ENCODE peak calls at places on chromosomes 1 and 21, in ten cellular contexts. S is NCI-H1105 treated with DMSO at 0.1 percent for 48 hours; L is endodermal cell; P is activated CD4-positive, alpha-beta T cell treated with anti-CD3 and anti-CD28 coated beads, Interleukin-2, amount 50 U/mL, for 48 hours; B is GM13977; Y is neural crest cell; O is upper lobe of right lung; J is GM23248; I is stomach; M is occipital lobe. C is an unnamed sample.

GRCh38 chr1:59204001-59204400 is 92.9 kb upstream of the FGGY start:
- DNase-seq in Y (no peak), S (no peak), M (no peak), B (no peak), P (no peak), I (peak), J (no peak), L (no peak), O (no peak), C (peak)

GRCh38 chr21:23452384-23453083 is 2154.7 kb downstream of the MRPL39 start:
- DNase-seq in L (peak), J (no peak), P (no peak), B (no peak), O (peak), I (no peak), S (no peak), M (no peak), Y (peak), C (peak)

GRCh38 chr1:181656491-181656890 is 173.2 kb downstream of the CACNA1E start:
- DNase-seq in I (no peak), Y (no peak), O (no peak), M (no peak), J (peak), B (no peak), S (no peak), L (no peak), P (no peak), C (peak)

GRCh38 chr1:11940260-11940921 is 5.9 kb downstream of the PLOD1 start:
- DNase-seq in S (no peak), I (no peak), B (no peak), Y (no peak), L (no peak), J (peak), M (peak), P (no peak), O (no peak), C (no peak)

GRCh38 chr21:26055841-26056264 is 114.7 kb downstream of the APP start:
- DNase-seq in L (no peak), O (no peak), B (no peak), P (no peak), Y (no peak), I (no peak), M (no peak), J (no peak), S (no peak), C (no peak)

GRCh38 chr1:64864018-64864945 is 102.1 kb downstream of the JAK1 start:
- DNase-seq in B (peak), S (peak), I (peak), J (no peak), L (no peak), Y (no peak), P (peak), M (no peak), O (peak), C (peak)

GRCh38 chr1:205520709-205521108 is 16.2 kb downstream of the CDK18 start:
- DNase-seq in M (no peak), O (no peak), J (no peak), B (no peak), L (no peak), P (no peak), S (no peak), I (no peak), Y (no peak), C (no peak)

GRCh38 chr1:81179239-81179638 is 621.5 kb upstream of the ADGRL2 start:
- DNase-seq in J (peak), B (no peak), I (no peak), P (no peak), S (no peak), M (no peak), L (no peak), O (no peak), Y (no peak), C (peak)

GRCh38 chr21:14273736-14274538 is 58.0 kb downstream of the RBM11 start:
- DNase-seq in J (no peak), P (no peak), Y (no peak), B (no peak), I (peak), O (peak), M (no peak), L (peak), S (no peak), C (peak)

GRCh38 chr21:14699433-14700410 is 153.6 kb upstream of the SAMSN1 start:
- DNase-seq in M (no peak), S (no peak), P (no peak), B (no peak), L (no peak), J (no peak), I (peak), Y (no peak), O (no peak), C (peak)

GRCh38 chr1:56831874-56832693 is 12.9 kb upstream of the FYB2 start:
- DNase-seq in S (peak), Y (peak), M (peak), J (peak), O (peak), I (peak), B (peak), L (peak), P (peak), C (peak)

GRCh38 chr1:11648732-11649158 is 5.5 kb downstream of the FBXO2 start:
- DNase-seq in S (no peak), J (peak), M (no peak), L (peak), Y (no peak), O (peak), P (peak), B (no peak), I (peak), C (peak)

GRCh38 chr1:181936768-181937581 is 124.5 kb downstream of the ZNF648 start:
- DNase-seq in P (peak), L (peak), S (peak), Y (peak), J (peak), B (peak), O (peak), M (peak), I (peak), C (peak)

GRCh38 chr1:59108481-59109317 is 188.2 kb upstream of the FGGY start:
- DNase-seq in S (no peak), J (no peak), B (no peak), I (no peak), M (no peak), L (no peak), Y (no peak), P (no peak), O (no peak), C (no peak)

GRCh38 chr1:214979191-214979590 is 103.3 kb upstream of the KCNK2 start:
- DNase-seq in J (peak), L (no peak), I (no peak), B (no peak), O (no peak), S (no peak), M (no peak), Y (no peak), P (no peak), C (no peak)

GRCh38 chr1:39170731-39171375 is 33.6 kb upstream of the MACF1 start:
- DNase-seq in I (no peak), O (no peak), Y (no peak), L (peak), B (no peak), P (no peak), M (no peak), S (peak), J (no peak), C (peak)

GRCh38 chr21:24583473-24583872 is 1023.8 kb downstream of the MRPL39 start:
- DNase-seq in S (no peak), J (no peak), M (no peak), Y (no peak), O (no peak), B (no peak), I (no peak), P (no peak), L (no peak), C (no peak)

GRCh38 chr1:155198547-155198906 is 9.2 kb downstream of the THBS3 start:
- DNase-seq in Y (no peak), S (no peak), J (no peak), M (no peak), I (no peak), B (no peak), P (no peak), O (no peak), L (no peak), C (no peak)

GRCh38 chr1:165947797-165948455 is 120.5 kb downstream of the UCK2 start:
- DNase-seq in I (no peak), P (no peak), O (no peak), J (no peak), B (no peak), L (no peak), M (no peak), S (no peak), Y (no peak), C (no peak)

GRCh38 chr21:37198989-37199924 is 67.9 kb downstream of the VPS26C start:
- DNase-seq in Y (no peak), P (no peak), J (peak), I (no peak), O (no peak), B (no peak), S (no peak), M (no peak), L (no peak), C (no peak)

GRCh38 chr1:40185951-40186864 is 25.0 kb downstream of the RLF start:
- DNase-seq in S (no peak), Y (no peak), P (peak), O (no peak), B (peak), L (no peak), I (no peak), J (peak), M (no peak), C (no peak)

GRCh38 chr1:153217212-153217611 is at the start of gene PRR9:
- DNase-seq in S (no peak), J (peak), Y (no peak), O (no peak), L (no peak), I (no peak), B (no peak), P (no peak), M (no peak), C (no peak)

GRCh38 chr1:27816921-27817630 is 13.5 kb upstream of the PPP1R8 start:
- DNase-seq in M (no peak), L (peak), S (no peak), B (no peak), J (peak), I (no peak), O (no peak), P (no peak), Y (no peak), C (no peak)

GRCh38 chr21:42839271-42840231 is 39.8 kb downstream of the WDR4 start:
- DNase-seq in O (peak), S (no peak), P (peak), I (peak), B (no peak), Y (no peak), L (peak), M (no peak), J (no peak), C (no peak)

GRCh38 chr1:26701266-26701994 is 5.6 kb downstream of the ARID1A start:
- DNase-seq in J (no peak), P (no peak), I (no peak), O (no peak), S (no peak), M (no peak), Y (no peak), L (no peak), B (no peak), C (peak)

GRCh38 chr1:20665736-20666135 is 4.6 kb upstream of the DDOST start:
- DNase-seq in P (no peak), B (no peak), J (no peak), S (no peak), Y (no peak), L (no peak), O (no peak), I (no peak), M (no peak), C (no peak)